ENCODE peak calls at places on chromosome 3, in six cellular contexts. One of them, this sample, is unnamed.

GRCh38 chr3:69086133-69086722 is 1.5 kb downstream of the ARL6IP5 start:
- DNase-seq in HAP-1: peak; percentile 79
- DNase-seq in effector memory CD8-positive, alpha-beta T cell: peak; percentile 28
- DNase-seq in IMR-90: peak; percentile 92
- DNase-seq in NCI-H69: peak; percentile 86
- DNase-seq in MM.1S: peak; percentile 63
- DNase-seq in this sample: peak; percentile 83

GRCh38 chr3:50515565-50516047 is 12.2 kb upstream of the CACNA2D2 start:
- DNase-seq in HAP-1: no peak
- DNase-seq in IMR-90: no peak
- DNase-seq in MM.1S: no peak
- DNase-seq in effector memory CD8-positive, alpha-beta T cell: no peak
- DNase-seq in NCI-H69: no peak
- DNase-seq in this sample: no peak

GRCh38 chr3:177431525-177432255 is 234.4 kb upstream of the TBL1XR1 start:
- DNase-seq in IMR-90: no peak
- DNase-seq in HAP-1: peak; percentile 72
- DNase-seq in MM.1S: no peak
- DNase-seq in NCI-H69: peak; percentile 83
- DNase-seq in effector memory CD8-positive, alpha-beta T cell: no peak
- DNase-seq in this sample: no peak

GRCh38 chr3:141894524-141895176 is 18.2 kb downstream of the ATP1B3 start:
- DNase-seq in MM.1S: no peak
- DNase-seq in NCI-H69: no peak
- DNase-seq in HAP-1: peak; percentile 59
- DNase-seq in effector memory CD8-positive, alpha-beta T cell: no peak
- DNase-seq in IMR-90: peak; percentile 92
- DNase-seq in this sample: peak; percentile 65

GRCh38 chr3:183272142-183272541 is 19.1 kb downstream of the B3GNT5 start:
- DNase-seq in HAP-1: no peak
- DNase-seq in IMR-90: no peak
- DNase-seq in NCI-H69: no peak
- DNase-seq in effector memory CD8-positive, alpha-beta T cell: no peak
- DNase-seq in MM.1S: no peak
- DNase-seq in this sample: no peak

GRCh38 chr3:99884484-99884883 is 66.8 kb downstream of the CMSS1 start:
- DNase-seq in NCI-H69: no peak
- DNase-seq in IMR-90: no peak
- DNase-seq in MM.1S: no peak
- DNase-seq in HAP-1: peak; percentile 41
- DNase-seq in effector memory CD8-positive, alpha-beta T cell: no peak
- DNase-seq in this sample: no peak

GRCh38 chr3:148816971-148817519 is 10.6 kb upstream of the CPB1 start:
- DNase-seq in effector memory CD8-positive, alpha-beta T cell: no peak
- DNase-seq in HAP-1: no peak
- DNase-seq in MM.1S: no peak
- DNase-seq in NCI-H69: peak; percentile 75
- DNase-seq in IMR-90: no peak
- DNase-seq in this sample: no peak

GRCh38 chr3:73349657-73350056 is 275.1 kb downstream of the PDZRN3 start:
- DNase-seq in effector memory CD8-positive, alpha-beta T cell: no peak
- DNase-seq in MM.1S: no peak
- DNase-seq in IMR-90: no peak
- DNase-seq in HAP-1: no peak
- DNase-seq in NCI-H69: no peak
- DNase-seq in this sample: no peak

GRCh38 chr3:117979466-117979865 is 1055.2 kb downstream of the IGSF11 start:
- DNase-seq in effector memory CD8-positive, alpha-beta T cell: no peak
- DNase-seq in MM.1S: no peak
- DNase-seq in HAP-1: no peak
- DNase-seq in NCI-H69: no peak
- DNase-seq in IMR-90: no peak
- DNase-seq in this sample: no peak

GRCh38 chr3:66609660-66610547 is 109.1 kb upstream of the LRIG1 start:
- DNase-seq in NCI-H69: peak; percentile 92
- DNase-seq in MM.1S: no peak
- DNase-seq in IMR-90: peak; percentile 90
- DNase-seq in HAP-1: no peak
- DNase-seq in effector memory CD8-positive, alpha-beta T cell: no peak
- DNase-seq in this sample: no peak

GRCh38 chr3:171088984-171089754 is 62.6 kb upstream of the SLC2A2 start:
- DNase-seq in IMR-90: peak; percentile 95
- DNase-seq in HAP-1: no peak
- DNase-seq in MM.1S: no peak
- DNase-seq in effector memory CD8-positive, alpha-beta T cell: no peak
- DNase-seq in NCI-H69: no peak
- DNase-seq in this sample: peak; percentile 70

GRCh38 chr3:21435871-21436270 is 315.1 kb downstream of the ZNF385D start:
- DNase-seq in MM.1S: no peak
- DNase-seq in IMR-90: peak; percentile 92
- DNase-seq in effector memory CD8-positive, alpha-beta T cell: no peak
- DNase-seq in NCI-H69: peak; percentile 44
- DNase-seq in HAP-1: no peak
- DNase-seq in this sample: peak; percentile 85

GRCh38 chr3:152121292-152121654 is 147.5 kb upstream of the MBNL1 start:
- DNase-seq in IMR-90: peak; percentile 95
- DNase-seq in effector memory CD8-positive, alpha-beta T cell: no peak
- DNase-seq in MM.1S: no peak
- DNase-seq in HAP-1: no peak
- DNase-seq in NCI-H69: no peak
- DNase-seq in this sample: peak; percentile 65

GRCh38 chr3:87397210-87397609 is 120.8 kb upstream of the POU1F1 start:
- DNase-seq in NCI-H69: no peak
- DNase-seq in HAP-1: no peak
- DNase-seq in IMR-90: peak; percentile 0
- DNase-seq in MM.1S: no peak
- DNase-seq in effector memory CD8-positive, alpha-beta T cell: no peak
- DNase-seq in this sample: no peak

GRCh38 chr3:161042023-161042501 is 63.1 kb downstream of the B3GALNT1 start:
- DNase-seq in HAP-1: no peak
- DNase-seq in NCI-H69: peak; percentile 84
- DNase-seq in IMR-90: no peak
- DNase-seq in MM.1S: no peak
- DNase-seq in effector memory CD8-positive, alpha-beta T cell: no peak
- DNase-seq in this sample: no peak

GRCh38 chr3:61168286-61168685 is 83.0 kb downstream of the FHIT start:
- DNase-seq in IMR-90: no peak
- DNase-seq in HAP-1: no peak
- DNase-seq in effector memory CD8-positive, alpha-beta T cell: no peak
- DNase-seq in MM.1S: no peak
- DNase-seq in NCI-H69: no peak
- DNase-seq in this sample: no peak

GRCh38 chr3:48504051-48504946 is at the start of gene SHISA5:
- DNase-seq in effector memory CD8-positive, alpha-beta T cell: peak; percentile 40
- DNase-seq in NCI-H69: peak; percentile 50
- DNase-seq in HAP-1: peak; percentile 26
- DNase-seq in MM.1S: no peak
- DNase-seq in IMR-90: peak; percentile 58
- DNase-seq in this sample: peak; percentile 38

GRCh38 chr3:39850707-39851014 is 41.3 kb downstream of the MYRIP start:
- DNase-seq in NCI-H69: peak; percentile 85
- DNase-seq in MM.1S: no peak
- DNase-seq in effector memory CD8-positive, alpha-beta T cell: no peak
- DNase-seq in HAP-1: no peak
- DNase-seq in IMR-90: no peak
- DNase-seq in this sample: no peak

This sample was measured in GM04504.